ENCODE peak calls at places on chromosomes 13 and 19, in six cellular contexts. J is fibroblast of pulmonary artery, B is ascending aorta, Z is IMR-90, T is foreskin fibroblast, G is pancreas. V is an unnamed sample.

GRCh38 chr13:90696254-90696653 is 651.2 kb upstream of the MIR17HG start:
- DNase-seq in J (peak; percentile 80), B (no peak), Z (peak; percentile 7), T (no peak), G (no peak), V (no peak)

GRCh38 chr13:78780708-78781107 is 121.8 kb upstream of the OBI1 start:
- DNase-seq in J (no peak), B (no peak), Z (no peak), T (no peak), G (no peak), V (no peak)

GRCh38 chr13:44382635-44383145 is 9.1 kb downstream of the SERP2 start:
- DNase-seq in J (no peak), B (no peak), Z (no peak), T (no peak), G (no peak), V (no peak)

GRCh38 chr13:45086484-45086883 is 33.8 kb upstream of the GTF2F2 start:
- DNase-seq in J (no peak), B (no peak), Z (peak; percentile 55), T (peak; percentile 38), G (no peak), V (no peak)

GRCh38 chr13:42478531-42479156 is 95.3 kb upstream of the TNFSF11 start:
- DNase-seq in J (peak; percentile 63), B (no peak), Z (peak; percentile 7), T (no peak), G (no peak), V (no peak)

GRCh38 chr13:107099661-107100060 is 531.7 kb upstream of the ARGLU1 start:
- DNase-seq in J (peak; percentile 6), B (no peak), Z (peak; percentile 93), T (peak; percentile 52), G (no peak), V (no peak)

GRCh38 chr19:51698296-51698695 is 5.2 kb downstream of the SPACA6 start:
- DNase-seq in J (peak; percentile 49), B (peak; percentile 52), Z (peak; percentile 58), T (no peak), G (no peak), V (no peak)

GRCh38 chr19:42184401-42184861 is 33.0 kb downstream of the DEDD2 start:
- DNase-seq in J (peak; percentile 85), B (peak; percentile 87), Z (peak; percentile 81), T (peak; percentile 72), G (peak; percentile 69), V (peak; percentile 70)

GRCh38 chr13:45490068-45490467 is 25.3 kb downstream of the COG3 start:
- DNase-seq in J (no peak), B (no peak), Z (no peak), T (no peak), G (no peak), V (no peak)

GRCh38 chr13:112752711-112753541 is 63.1 kb downstream of the ATP11A start:
- DNase-seq in J (no peak), B (no peak), Z (no peak), T (no peak), G (no peak), V (no peak)

GRCh38 chr13:81480634-81481033 is 1139.7 kb upstream of the SPRY2 start:
- DNase-seq in J (no peak), B (no peak), Z (no peak), T (no peak), G (no peak), V (no peak)

GRCh38 chr19:686589-687297 is 8.5 kb downstream of the PRSS57 start:
- DNase-seq in J (no peak), B (no peak), Z (no peak), T (no peak), G (no peak), V (no peak)

GRCh38 chr13:109586509-109587346 is 199.7 kb downstream of the IRS2 start:
- DNase-seq in J (no peak), B (no peak), Z (no peak), T (no peak), G (no peak), V (no peak)

GRCh38 chr19:2798733-2799132 is 13.4 kb downstream of the THOP1 start:
- DNase-seq in J (peak; percentile 17), B (no peak), Z (peak; percentile 7), T (no peak), G (peak; percentile 34), V (peak; percentile 78)

GRCh38 chr13:42119091-42119490 is 70.6 kb downstream of the DGKH start:
- DNase-seq in J (no peak), B (no peak), Z (no peak), T (no peak), G (no peak), V (no peak)

GRCh38 chr19:4976412-4977298 is 7.7 kb downstream of the KDM4B start:
- DNase-seq in J (peak; percentile 99), B (peak; percentile 90), Z (peak; percentile 98), T (peak; percentile 89), G (peak; percentile 48), V (peak; percentile 72)

GRCh38 chr19:6103217-6103644 is 7.1 kb downstream of the RFX2 start:
- DNase-seq in J (peak; percentile 95), B (peak; percentile 98), Z (peak; percentile 87), T (peak; percentile 93), G (peak; percentile 77), V (peak; percentile 72)

GRCh38 chr19:45051929-45052579 is 13.2 kb downstream of the CLASRP start:
- DNase-seq in J (no peak), B (no peak), Z (no peak), T (no peak), G (no peak), V (no peak)

GRCh38 chr19:17627921-17628320 is 60.2 kb downstream of the UNC13A start:
- DNase-seq in J (no peak), B (no peak), Z (no peak), T (no peak), G (no peak), V (no peak)

GRCh38 chr13:48333976-48334375 is 30.4 kb downstream of the RB1 start:
- DNase-seq in J (peak; percentile 56), B (no peak), Z (peak; percentile 36), T (peak; percentile 58), G (no peak), V (no peak)

GRCh38 chr13:40235160-40235796 is 431.2 kb downstream of the FOXO1 start:
- DNase-seq in J (no peak), B (no peak), Z (no peak), T (peak; percentile 67), G (no peak), V (no peak)

GRCh38 chr13:83350569-83350968 is 531.7 kb downstream of the SLITRK1 start:
- DNase-seq in J (peak; percentile 7), B (no peak), Z (peak; percentile 61), T (peak; percentile 55), G (no peak), V (no peak)

GRCh38 chr19:30854661-30855060 is 482.5 kb downstream of the ZNF536 start:
- DNase-seq in J (no peak), B (no peak), Z (no peak), T (no peak), G (no peak), V (no peak)

GRCh38 chr19:13718733-13719132 is 45.6 kb upstream of the MRI1 start:
- DNase-seq in J (peak; percentile 34), B (no peak), Z (peak; percentile 66), T (peak; percentile 75), G (no peak), V (peak; percentile 34)

GRCh38 chr13:22017226-22017625 is 346.4 kb downstream of the FGF9 start:
- DNase-seq in J (no peak), B (no peak), Z (no peak), T (no peak), G (no peak), V (no peak)

GRCh38 chr13:107231941-107232340 is 664.0 kb upstream of the ARGLU1 start:
- DNase-seq in J (no peak), B (no peak), Z (no peak), T (no peak), G (no peak), V (no peak)

GRCh38 chr13:74243637-74244526 is 109.7 kb upstream of the KLF12 start:
- DNase-seq in J (peak; percentile 66), B (no peak), Z (peak; percentile 76), T (peak; percentile 81), G (no peak), V (no peak)

GRCh38 chr13:80840313-80840976 is 499.5 kb upstream of the SPRY2 start:
- DNase-seq in J (peak; percentile 99), B (no peak), Z (no peak), T (peak; percentile 93), G (no peak), V (no peak)

GRCh38 chr13:109271061-109271460 is 515.3 kb downstream of the IRS2 start:
- DNase-seq in J (no peak), B (no peak), Z (no peak), T (no peak), G (no peak), V (no peak)

DNA sequence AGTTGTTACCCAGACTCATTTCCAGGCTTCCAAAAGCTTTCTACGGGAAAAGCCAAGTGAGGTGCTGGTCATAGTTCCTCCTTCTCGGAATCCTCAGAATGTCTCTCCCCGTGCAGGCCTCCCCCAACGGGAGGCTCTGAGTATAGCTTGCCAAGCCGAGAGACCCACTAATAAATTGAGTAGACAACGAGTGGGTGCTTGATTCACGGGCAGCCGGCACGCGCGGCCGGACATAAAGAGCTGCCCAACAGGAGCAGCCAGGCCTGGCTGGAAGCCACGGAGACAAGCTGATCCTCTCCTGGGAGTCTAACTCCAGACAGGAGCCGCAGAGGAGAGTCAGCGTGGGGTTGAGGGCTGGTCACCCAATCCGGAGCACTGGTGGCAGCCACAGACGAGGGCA is 43.4 kb upstream of the MEDAG start:
- DNase-seq in J (no peak), B (peak; percentile 88), Z (no peak), T (no peak), G (no peak), V (peak; percentile 46)
- TF ChIP-seq CTCF in J (no peak), B (no peak), Z (no peak), T (no peak), G (no peak), V (no peak)

GRCh38 chr19:43534811-43535761 is 2.1 kb downstream of the ZNF575 start:
- DNase-seq in J (peak; percentile 74), B (peak; percentile 89), Z (peak; percentile 61), T (no peak), G (peak; percentile 61), V (peak; percentile 70)
- TF ChIP-seq CTCF in J (peak; percentile 74), B (peak; percentile 57), Z (peak; percentile 63), T (peak; percentile 59), G (peak; percentile 21), V (peak; percentile 72)

DNA sequence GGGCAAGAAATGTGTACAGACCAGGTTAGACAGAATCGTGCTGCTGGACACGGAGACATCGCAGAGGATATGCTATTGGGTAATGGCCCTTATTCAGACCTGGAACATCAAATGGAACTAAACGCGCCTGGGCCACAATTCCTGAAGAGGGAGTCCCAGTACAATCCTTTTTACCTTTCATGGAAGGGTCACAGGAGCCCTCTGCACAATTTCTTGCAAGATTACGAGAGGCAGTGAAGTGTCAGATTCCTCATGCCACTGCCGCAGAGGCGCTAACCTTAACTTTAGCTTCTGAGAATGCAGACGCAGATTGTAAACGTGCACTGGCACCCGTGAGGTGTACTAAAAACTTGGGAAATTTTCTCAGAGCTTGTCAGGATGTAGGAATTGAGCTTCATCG is 18.1 kb downstream of the CLEC4M start:
- DNase-seq in J (no peak), B (no peak), Z (no peak), T (no peak), G (no peak), V (no peak)
- TF ChIP-seq CTCF in J (no peak), B (no peak), Z (no peak), T (no peak), G (no peak), V (no peak)

DNA sequence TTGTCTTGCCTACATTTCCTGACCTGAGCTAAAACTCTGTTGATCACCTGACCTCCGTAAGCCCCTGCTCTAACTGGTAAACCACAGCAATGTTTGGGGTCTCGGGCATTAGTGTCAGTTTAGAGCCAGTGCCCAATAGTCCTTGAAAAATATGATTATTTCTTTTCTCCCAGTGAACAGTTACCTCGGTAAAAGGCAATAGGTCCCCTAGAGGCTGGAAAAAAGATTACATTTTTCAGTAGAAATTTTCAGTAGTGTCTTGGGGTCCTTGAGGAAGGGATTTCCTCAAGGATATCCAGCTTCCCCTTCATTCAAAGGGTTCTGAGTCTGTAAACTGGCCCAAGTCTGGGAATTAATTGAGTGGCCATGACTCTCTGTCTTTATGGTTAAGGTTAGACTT is 177.5 kb downstream of the SLC7A1 start:
- DNase-seq in J (no peak), B (no peak), Z (no peak), T (no peak), G (no peak), V (no peak)
- TF ChIP-seq CTCF in J (peak; percentile 4), B (no peak), Z (no peak), T (no peak), G (no peak), V (no peak)